ENCODE peak calls at places on chromosomes 6 and 20, in four cellular contexts. One of them, this sample, is unnamed.

GRCh38 chr6:13538084-13538483 is 36.3 kb upstream of the SIRT5 start:
- DNase-seq in stimulated activated CD8-positive, alpha-beta memory T cell treated with anti-CD3 and anti-CD28 coated beads, Interleukin-7, amount 100 ng/mL, for 4 hours: no peak
- DNase-seq in H4: peak
- DNase-seq in heart left ventricle: no peak
- DNase-seq in this sample: peak

GRCh38 chr6:89217308-89217999 is at the start of gene GABRR1:
- DNase-seq in stimulated activated CD8-positive, alpha-beta memory T cell treated with anti-CD3 and anti-CD28 coated beads, Interleukin-7, amount 100 ng/mL, for 4 hours: no peak
- DNase-seq in H4: no peak
- DNase-seq in heart left ventricle: no peak
- DNase-seq in this sample: no peak

GRCh38 chr6:105798057-105798456 is 288.1 kb upstream of the PRDM1 start:
- DNase-seq in H4: peak
- DNase-seq in heart left ventricle: no peak
- DNase-seq in stimulated activated CD8-positive, alpha-beta memory T cell treated with anti-CD3 and anti-CD28 coated beads, Interleukin-7, amount 100 ng/mL, for 4 hours: no peak
- DNase-seq in this sample: no peak

GRCh38 chr6:127120109-127120786 is 1.8 kb downstream of the RSPO3 start:
- DNase-seq in heart left ventricle: no peak
- DNase-seq in H4: no peak
- DNase-seq in stimulated activated CD8-positive, alpha-beta memory T cell treated with anti-CD3 and anti-CD28 coated beads, Interleukin-7, amount 100 ng/mL, for 4 hours: no peak
- DNase-seq in this sample: no peak

GRCh38 chr6:21594427-21595264 is 1.1 kb downstream of the SOX4 start:
- DNase-seq in H4: no peak
- DNase-seq in stimulated activated CD8-positive, alpha-beta memory T cell treated with anti-CD3 and anti-CD28 coated beads, Interleukin-7, amount 100 ng/mL, for 4 hours: peak
- DNase-seq in heart left ventricle: peak
- DNase-seq in this sample: no peak

GRCh38 chr6:163460307-163460782 is 45.8 kb downstream of the QKI start:
- DNase-seq in heart left ventricle: no peak
- DNase-seq in stimulated activated CD8-positive, alpha-beta memory T cell treated with anti-CD3 and anti-CD28 coated beads, Interleukin-7, amount 100 ng/mL, for 4 hours: no peak
- DNase-seq in H4: peak
- DNase-seq in this sample: no peak

GRCh38 chr6:75094614-75095321 is 111.1 kb downstream of the COL12A1 start:
- DNase-seq in stimulated activated CD8-positive, alpha-beta memory T cell treated with anti-CD3 and anti-CD28 coated beads, Interleukin-7, amount 100 ng/mL, for 4 hours: no peak
- DNase-seq in heart left ventricle: no peak
- DNase-seq in H4: peak
- DNase-seq in this sample: no peak

GRCh38 chr6:156931283-156931682 is 154.1 kb downstream of the ARID1B start:
- DNase-seq in heart left ventricle: no peak
- DNase-seq in H4: no peak
- DNase-seq in stimulated activated CD8-positive, alpha-beta memory T cell treated with anti-CD3 and anti-CD28 coated beads, Interleukin-7, amount 100 ng/mL, for 4 hours: no peak
- DNase-seq in this sample: no peak

GRCh38 chr6:130296854-130297253 is 69.0 kb upstream of the TMEM200A start:
- DNase-seq in heart left ventricle: no peak
- DNase-seq in stimulated activated CD8-positive, alpha-beta memory T cell treated with anti-CD3 and anti-CD28 coated beads, Interleukin-7, amount 100 ng/mL, for 4 hours: no peak
- DNase-seq in H4: no peak
- DNase-seq in this sample: no peak

GRCh38 chr6:162568266-162568665 is 159.3 kb downstream of the PRKN start:
- DNase-seq in stimulated activated CD8-positive, alpha-beta memory T cell treated with anti-CD3 and anti-CD28 coated beads, Interleukin-7, amount 100 ng/mL, for 4 hours: no peak
- DNase-seq in heart left ventricle: no peak
- DNase-seq in H4: no peak
- DNase-seq in this sample: no peak

GRCh38 chr6:166774292-166774691 is 147.2 kb upstream of the RPS6KA2 start:
- DNase-seq in heart left ventricle: no peak
- DNase-seq in H4: no peak
- DNase-seq in stimulated activated CD8-positive, alpha-beta memory T cell treated with anti-CD3 and anti-CD28 coated beads, Interleukin-7, amount 100 ng/mL, for 4 hours: no peak
- DNase-seq in this sample: no peak

GRCh38 chr20:36460648-36461599 is 80.4 kb upstream of the MYL9 start:
- DNase-seq in heart left ventricle: peak
- DNase-seq in stimulated activated CD8-positive, alpha-beta memory T cell treated with anti-CD3 and anti-CD28 coated beads, Interleukin-7, amount 100 ng/mL, for 4 hours: peak
- DNase-seq in H4: peak
- DNase-seq in this sample: peak

GRCh38 chr6:139839506-139840156 is 465.2 kb upstream of the CITED2 start:
- DNase-seq in H4: no peak
- DNase-seq in heart left ventricle: peak
- DNase-seq in stimulated activated CD8-positive, alpha-beta memory T cell treated with anti-CD3 and anti-CD28 coated beads, Interleukin-7, amount 100 ng/mL, for 4 hours: no peak
- DNase-seq in this sample: no peak

GRCh38 chr6:116221931-116222330 is 31.9 kb downstream of the TSPYL4 start:
- DNase-seq in stimulated activated CD8-positive, alpha-beta memory T cell treated with anti-CD3 and anti-CD28 coated beads, Interleukin-7, amount 100 ng/mL, for 4 hours: no peak
- DNase-seq in heart left ventricle: no peak
- DNase-seq in H4: no peak
- DNase-seq in this sample: no peak

GRCh38 chr6:155033021-155033801 is 38.1 kb downstream of the TIAM2 start:
- DNase-seq in stimulated activated CD8-positive, alpha-beta memory T cell treated with anti-CD3 and anti-CD28 coated beads, Interleukin-7, amount 100 ng/mL, for 4 hours: no peak
- DNase-seq in heart left ventricle: no peak
- DNase-seq in H4: no peak
- DNase-seq in this sample: no peak

This sample was measured in HTR-8/SVneo.